ENCODE peak calls at places on chromosomes 5 and 9, in five cellular contexts. One of them, this sample, is unnamed.

GRCh38 chr5:107104774-107105050 is 566.0 kb downstream of the EFNA5 start:
- DNase-seq in iPS-NIHi11: peak
- DNase-seq in brain microvascular endothelial cell: no peak
- DNase-seq in MCF 10A: no peak
- DNase-seq in NCI-H774: no peak
- DNase-seq in this sample: no peak

GRCh38 chr5:60821488-60822284 is 22.4 kb downstream of the ELOVL7 start:
- DNase-seq in iPS-NIHi11: no peak
- DNase-seq in brain microvascular endothelial cell: no peak
- DNase-seq in MCF 10A: peak
- DNase-seq in NCI-H774: no peak
- DNase-seq in this sample: no peak

GRCh38 chr9:89865357-89865756 is 260.5 kb downstream of the GADD45G start:
- DNase-seq in iPS-NIHi11: no peak
- DNase-seq in brain microvascular endothelial cell: no peak
- DNase-seq in MCF 10A: no peak
- DNase-seq in NCI-H774: no peak
- DNase-seq in this sample: no peak

GRCh38 chr5:72407541-72407940 is 87.4 kb downstream of the PTCD2 start:
- DNase-seq in iPS-NIHi11: no peak
- DNase-seq in brain microvascular endothelial cell: no peak
- DNase-seq in MCF 10A: peak
- DNase-seq in NCI-H774: no peak
- DNase-seq in this sample: no peak

GRCh38 chr9:137310190-137311052 is 8.3 kb upstream of the NRARP start:
- DNase-seq in iPS-NIHi11: peak
- DNase-seq in brain microvascular endothelial cell: no peak
- DNase-seq in MCF 10A: peak
- DNase-seq in NCI-H774: peak
- DNase-seq in this sample: no peak

GRCh38 chr9:77221431-77221830 is 44.1 kb downstream of the VPS13A start:
- DNase-seq in iPS-NIHi11: no peak
- DNase-seq in brain microvascular endothelial cell: no peak
- DNase-seq in MCF 10A: no peak
- DNase-seq in NCI-H774: no peak
- DNase-seq in this sample: no peak

GRCh38 chr9:35424356-35425352 is 65.3 kb upstream of the RUSC2 start:
- DNase-seq in iPS-NIHi11: no peak
- DNase-seq in brain microvascular endothelial cell: no peak
- DNase-seq in MCF 10A: no peak
- DNase-seq in NCI-H774: no peak
- DNase-seq in this sample: no peak

GRCh38 chr5:98175474-98175873 is 598.0 kb upstream of the RGMB start:
- DNase-seq in iPS-NIHi11: no peak
- DNase-seq in brain microvascular endothelial cell: no peak
- DNase-seq in MCF 10A: no peak
- DNase-seq in NCI-H774: no peak
- DNase-seq in this sample: no peak

GRCh38 chr5:134138416-134139376 is 24.2 kb downstream of the TCF7 start:
- DNase-seq in iPS-NIHi11: no peak
- DNase-seq in brain microvascular endothelial cell: no peak
- DNase-seq in MCF 10A: peak
- DNase-seq in NCI-H774: no peak
- DNase-seq in this sample: no peak

GRCh38 chr5:67181648-67182218 is 14.9 kb downstream of the CD180 start:
- DNase-seq in iPS-NIHi11: no peak
- DNase-seq in brain microvascular endothelial cell: no peak
- DNase-seq in MCF 10A: no peak
- DNase-seq in NCI-H774: no peak
- DNase-seq in this sample: no peak

GRCh38 chr5:53508125-53508524 is 27.7 kb downstream of the FST start:
- DNase-seq in iPS-NIHi11: no peak
- DNase-seq in brain microvascular endothelial cell: no peak
- DNase-seq in MCF 10A: no peak
- DNase-seq in NCI-H774: no peak
- DNase-seq in this sample: no peak

GRCh38 chr9:111037744-111038335 is 430 bp downstream of the LPAR1 start:
- DNase-seq in iPS-NIHi11: peak
- DNase-seq in brain microvascular endothelial cell: no peak
- DNase-seq in MCF 10A: peak
- DNase-seq in NCI-H774: no peak
- DNase-seq in this sample: no peak

GRCh38 chr9:120184266-120184665 is 395.7 kb downstream of the CDK5RAP2 start:
- DNase-seq in iPS-NIHi11: no peak
- DNase-seq in brain microvascular endothelial cell: no peak
- DNase-seq in MCF 10A: no peak
- DNase-seq in NCI-H774: no peak
- DNase-seq in this sample: no peak

GRCh38 chr5:134273642-134274361 is 47.9 kb upstream of the PPP2CA start:
- DNase-seq in iPS-NIHi11: no peak
- DNase-seq in brain microvascular endothelial cell: no peak
- DNase-seq in MCF 10A: peak
- DNase-seq in NCI-H774: no peak
- DNase-seq in this sample: no peak

GRCh38 chr9:72025956-72026355 is 34.5 kb downstream of the C9orf57 start:
- DNase-seq in iPS-NIHi11: no peak
- DNase-seq in brain microvascular endothelial cell: no peak
- DNase-seq in MCF 10A: no peak
- DNase-seq in NCI-H774: no peak
- DNase-seq in this sample: no peak

GRCh38 chr5:10760033-10760975 is 730 bp downstream of the DAP start:
- DNase-seq in iPS-NIHi11: peak
- DNase-seq in brain microvascular endothelial cell: peak
- DNase-seq in MCF 10A: peak
- DNase-seq in NCI-H774: peak
- DNase-seq in this sample: peak

GRCh38 chr5:122849746-122850145 is 4.3 kb downstream of the SNX24 start:
- DNase-seq in iPS-NIHi11: no peak
- DNase-seq in brain microvascular endothelial cell: no peak
- DNase-seq in MCF 10A: no peak
- DNase-seq in NCI-H774: no peak
- DNase-seq in this sample: no peak

GRCh38 chr9:92438900-92439526 is 14.7 kb upstream of the OMD start:
- DNase-seq in iPS-NIHi11: no peak
- DNase-seq in brain microvascular endothelial cell: no peak
- DNase-seq in MCF 10A: peak
- DNase-seq in NCI-H774: no peak
- DNase-seq in this sample: peak

GRCh38 chr5:14628346-14628745 is 36.2 kb upstream of the OTULIN start:
- DNase-seq in iPS-NIHi11: peak
- DNase-seq in brain microvascular endothelial cell: peak
- DNase-seq in MCF 10A: peak
- DNase-seq in NCI-H774: no peak
- DNase-seq in this sample: peak